ENCODE peak calls at places on chromosome 2, in seven cellular contexts. Z, W, A, D, L, P and M are unnamed samples.

GRCh38 chr2:113754989-113755689 is 1.3 kb downstream of the SLC35F5 start:
- DNase-seq in A (no peak), L (no peak), Z (no peak), W (no peak), D (no peak), P (no peak), M (peak; percentile 26)

GRCh38 chr2:113187771-113188170 is 14.0 kb downstream of the PSD4 start:
- DNase-seq in P (no peak), D (no peak), W (no peak), Z (no peak), A (no peak), L (no peak), M (no peak)

GRCh38 chr2:8628179-8628869 is 53.5 kb upstream of the ID2 start:
- DNase-seq in A (no peak), Z (no peak), P (no peak), L (no peak), W (no peak), D (no peak), M (no peak)

GRCh38 chr2:240810621-240811020 is 9.4 kb downstream of the KIF1A start:
- DNase-seq in Z (no peak), W (no peak), P (no peak), L (no peak), A (no peak), D (no peak), M (no peak)

GRCh38 chr2:207624170-207625013 is 802 bp downstream of the METTL21A start:
- DNase-seq in D (peak; percentile 60), P (no peak), W (peak; percentile 28), Z (peak; percentile 61), A (peak; percentile 77), L (peak; percentile 81), M (peak; percentile 83)

GRCh38 chr2:12177052-12177994 is 430.9 kb downstream of the LPIN1 start:
- DNase-seq in A (peak; percentile 29), P (no peak), D (no peak), Z (peak; percentile 12), L (no peak), W (no peak), M (no peak)

GRCh38 chr2:105405291-105405690 is 6.4 kb upstream of the FHL2 start:
- DNase-seq in A (no peak), D (no peak), W (no peak), L (no peak), Z (no peak), P (no peak), M (no peak)

GRCh38 chr2:29241955-29242565 is 126.8 kb downstream of the CLIP4 start:
- DNase-seq in L (no peak), W (no peak), A (no peak), D (no peak), Z (no peak), P (no peak), M (no peak)

GRCh38 chr2:26710174-26710573 is 17.7 kb downstream of the KCNK3 start:
- DNase-seq in W (no peak), D (no peak), P (no peak), Z (no peak), A (no peak), L (no peak), M (peak; percentile 35)

GRCh38 chr2:99865818-99866676 is 276.3 kb downstream of the AFF3 start:
- DNase-seq in Z (no peak), A (no peak), W (no peak), P (no peak), D (no peak), L (no peak), M (no peak)

GRCh38 chr2:113133696-113134558 is 6.5 kb downstream of the IL1RN start:
- DNase-seq in P (no peak), W (no peak), Z (no peak), D (no peak), A (no peak), L (no peak), M (no peak)

GRCh38 chr2:74458957-74459290 is 686 bp downstream of the WBP1 start:
- DNase-seq in P (no peak), L (no peak), A (no peak), W (no peak), Z (no peak), D (no peak), M (peak; percentile 25)

GRCh38 chr2:215028231-215028630 is 110.2 kb downstream of the ABCA12 start:
- DNase-seq in A (no peak), D (no peak), P (no peak), Z (no peak), W (no peak), L (no peak), M (no peak)

GRCh38 chr2:16329421-16329820 is 336.2 kb downstream of the CYRIA start:
- DNase-seq in Z (no peak), W (no peak), A (no peak), P (no peak), D (no peak), L (no peak), M (no peak)

GRCh38 chr2:109324859-109325258 is 195.9 kb downstream of the SH3RF3 start:
- DNase-seq in W (no peak), D (no peak), Z (no peak), A (no peak), L (no peak), P (no peak), M (no peak)

GRCh38 chr2:149015926-149016563 is 22.5 kb upstream of the LYPD6B start:
- DNase-seq in A (no peak), P (no peak), D (no peak), W (no peak), L (no peak), Z (no peak), M (no peak)

GRCh38 chr2:54524236-54524991 is 68.3 kb downstream of the SPTBN1 start:
- DNase-seq in W (no peak), A (no peak), P (no peak), Z (peak; percentile 4), D (peak; percentile 6), L (no peak), M (peak; percentile 46)

GRCh38 chr2:5464657-5465056 is 227.5 kb upstream of the SOX11 start:
- DNase-seq in L (no peak), D (no peak), Z (no peak), W (no peak), A (no peak), P (no peak), M (no peak)

GRCh38 chr2:234980476-234981187 is 28.8 kb downstream of the SH3BP4 start:
- DNase-seq in Z (no peak), W (no peak), P (no peak), A (peak; percentile 74), D (no peak), L (no peak), M (no peak)

GRCh38 chr2:111122631-111123421 is 2.1 kb downstream of the BCL2L11 start:
- DNase-seq in Z (no peak), L (peak; percentile 45), D (peak; percentile 36), A (peak; percentile 89), W (peak; percentile 66), P (no peak), M (peak; percentile 93)

GRCh38 chr2:236049981-236050380 is 118.2 kb downstream of the GBX2 start:
- DNase-seq in A (no peak), W (no peak), D (no peak), Z (no peak), L (no peak), P (no peak), M (no peak)